ENCODE peak calls at places on chromosomes 7 and 10, in six cellular contexts. O is neural progenitor cell; N is stimulated activated CD8-positive, alpha-beta memory T cell treated with anti-CD3 and anti-CD28 coated beads, Interleukin-4, amount 100 ng/mL, for 1 hour; E is activated CD8-positive, alpha-beta T cell treated with anti-CD3 and anti-CD28 coated beads, Interleukin-2, amount 10 ng/mL, durations not matched to agents 7 days and 5 days; J is COLO829; V is activated CD4-positive, alpha-beta T cell treated with anti-CD3 and anti-CD28 coated beads, Interleukin-2, amount 50 U/mL, for 48 hours. H is an unnamed sample.

GRCh38 chr10:75643405-75643804 is 212.0 kb downstream of the LRMDA start:
- DNase-seq in J (no peak), V (no peak), O (no peak), E (no peak), N (no peak), H (no peak)

GRCh38 chr7:139687980-139688632 is 89.7 kb downstream of the HIPK2 start:
- DNase-seq in V (no peak), J (peak), O (no peak), E (no peak), N (no peak), H (peak)

GRCh38 chr7:82605247-82605864 is 161.8 kb upstream of the CACNA2D1 start:
- DNase-seq in N (no peak), V (no peak), E (peak), J (peak), O (peak), H (peak)

GRCh38 chr10:63697956-63698814 is 177.0 kb downstream of the REEP3 start:
- DNase-seq in E (no peak), V (no peak), J (no peak), O (no peak), N (no peak), H (no peak)

GRCh38 chr10:35005868-35006267 is 84.3 kb downstream of the CUL2 start:
- DNase-seq in N (no peak), E (no peak), O (no peak), V (no peak), J (no peak), H (no peak)

GRCh38 chr10:11335167-11335652 is 276.2 kb downstream of the USP6NL start:
- DNase-seq in O (no peak), N (no peak), E (no peak), V (no peak), J (no peak), H (no peak)

GRCh38 chr10:35089641-35090161 is 440 bp downstream of the CUL2 start:
- DNase-seq in V (no peak), J (no peak), O (peak), E (peak), N (no peak), H (no peak)

GRCh38 chr7:94823952-94824351 is 83.4 kb upstream of the PPP1R9A start:
- DNase-seq in J (no peak), V (no peak), N (no peak), E (no peak), O (no peak), H (no peak)

GRCh38 chr7:85749715-85750453 is 563.0 kb upstream of the SEMA3D start:
- DNase-seq in N (no peak), V (no peak), E (no peak), J (no peak), O (no peak), H (peak)

GRCh38 chr7:4706384-4707032 is 24.4 kb downstream of the FOXK1 start:
- DNase-seq in J (no peak), O (peak), N (no peak), E (no peak), V (no peak), H (no peak)